ENCODE peak calls at places on chromosome 14, in four cellular contexts. One of them, this sample, is unnamed.
A peak's percentile ranks its signal among the peaks of the same experiment; 100 is the strongest.

GRCh38 chr14:54040851-54041250 is 84.2 kb upstream of the BMP4 start:
- DNase-seq in mesendoderm: no peak
- DNase-seq in H9: no peak
- DNase-seq in H1: no peak
- DNase-seq in this sample: peak; percentile 42

GRCh38 chr14:66440806-66441205 is 45.4 kb upstream of the CCDC196 start:
- DNase-seq in H1: no peak
- DNase-seq in mesendoderm: no peak
- DNase-seq in H9: no peak
- DNase-seq in this sample: no peak

GRCh38 chr14:95183532-95184412 is 26.4 kb upstream of the DICER1 start:
- DNase-seq in H1: no peak
- DNase-seq in mesendoderm: no peak
- DNase-seq in H9: no peak
- DNase-seq in this sample: no peak

GRCh38 chr14:53331247-53331646 is 178.1 kb upstream of the DDHD1 start:
- DNase-seq in H1: no peak
- DNase-seq in H9: no peak
- DNase-seq in mesendoderm: no peak
- DNase-seq in this sample: peak; percentile 93

GRCh38 chr14:32623300-32624093 is 294.4 kb downstream of the AKAP6 start:
- DNase-seq in mesendoderm: no peak
- DNase-seq in H1: no peak
- DNase-seq in H9: no peak
- DNase-seq in this sample: peak; percentile 19

GRCh38 chr14:73759183-73759713 is 45.1 kb upstream of the PNMA1 start:
- DNase-seq in mesendoderm: no peak
- DNase-seq in H9: no peak
- DNase-seq in H1: no peak
- DNase-seq in this sample: peak; percentile 50

GRCh38 chr14:58082491-58083098 is 69.4 kb downstream of the ARMH4 start:
- DNase-seq in H9: no peak
- DNase-seq in mesendoderm: peak; percentile 44
- DNase-seq in H1: no peak
- DNase-seq in this sample: peak; percentile 89

GRCh38 chr14:91947196-91948184 is at the start of gene FBLN5:
- DNase-seq in H9: peak; percentile 66
- DNase-seq in mesendoderm: peak; percentile 73
- DNase-seq in H1: peak; percentile 72
- DNase-seq in this sample: peak; percentile 88

GRCh38 chr14:34436960-34437728 is 24.9 kb downstream of the SPTSSA start:
- DNase-seq in H1: no peak
- DNase-seq in H9: no peak
- DNase-seq in mesendoderm: no peak
- DNase-seq in this sample: no peak

GRCh38 chr14:96754845-96755184 is 42.4 kb upstream of the VRK1 start:
- DNase-seq in mesendoderm: peak; percentile 76
- DNase-seq in H1: no peak
- DNase-seq in H9: peak; percentile 63
- DNase-seq in this sample: no peak

GRCh38 chr14:74014299-74014698 is 4.8 kb downstream of the ENTPD5 start:
- DNase-seq in H9: no peak
- DNase-seq in H1: no peak
- DNase-seq in mesendoderm: no peak
- DNase-seq in this sample: no peak

DNA sequence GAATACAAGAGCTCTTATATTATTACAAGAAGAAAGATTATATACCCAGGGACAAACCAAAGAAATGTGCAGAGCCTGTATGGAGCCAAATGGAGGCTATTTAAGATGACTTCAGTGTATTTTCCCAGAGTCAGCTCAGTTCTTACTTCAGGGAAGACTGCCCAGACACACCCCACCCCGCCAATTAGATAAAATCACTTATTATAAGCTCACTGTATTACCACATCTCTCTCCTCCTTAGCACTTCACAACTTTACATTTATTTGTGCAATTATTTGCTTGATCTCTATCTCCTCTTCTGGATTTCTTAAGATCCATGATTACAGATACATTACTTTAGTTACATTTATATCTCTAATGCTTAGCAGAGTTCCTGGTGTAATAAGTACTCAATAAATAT is 24.7 kb upstream of the WDR89 start:
- DNase-seq in mesendoderm: no peak
- DNase-seq in H9: no peak
- DNase-seq in H1: no peak
- DNase-seq in this sample: no peak
- H4K5ac ChIP-seq in mesendoderm: no peak overlapping the region
- H4K5ac ChIP-seq in H9: no peak overlapping the region
- H4K5ac ChIP-seq in H1: no peak overlapping the region
- H4K5ac ChIP-seq in this sample: no peak overlapping the region

DNA sequence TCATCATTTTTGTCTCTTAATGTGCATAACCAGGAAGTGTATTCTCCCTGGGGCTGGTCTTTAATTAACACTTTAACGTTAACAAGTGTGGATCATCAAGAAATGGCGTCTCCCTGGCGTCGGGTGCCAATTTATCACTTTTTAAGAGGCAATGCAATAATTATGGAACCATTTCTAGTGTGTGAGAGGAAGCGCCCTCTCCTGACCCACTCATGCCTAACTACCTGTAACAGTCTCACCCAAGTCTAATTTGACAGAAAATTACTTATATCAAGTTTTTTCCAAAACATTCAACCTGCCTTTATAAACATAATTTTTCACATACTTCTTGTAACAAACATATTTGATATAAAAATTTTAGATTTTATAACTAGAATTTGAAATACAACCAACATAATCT is 905.3 kb upstream of the MDGA2 start:
- DNase-seq in H9: no peak
- DNase-seq in mesendoderm: no peak
- DNase-seq in H1: no peak
- DNase-seq in this sample: no peak
- H4K5ac ChIP-seq in H9: no peak overlapping the region
- H4K5ac ChIP-seq in mesendoderm: no peak overlapping the region
- H4K5ac ChIP-seq in H1: no peak overlapping the region
- H4K5ac ChIP-seq in this sample: no peak overlapping the region

DNA sequence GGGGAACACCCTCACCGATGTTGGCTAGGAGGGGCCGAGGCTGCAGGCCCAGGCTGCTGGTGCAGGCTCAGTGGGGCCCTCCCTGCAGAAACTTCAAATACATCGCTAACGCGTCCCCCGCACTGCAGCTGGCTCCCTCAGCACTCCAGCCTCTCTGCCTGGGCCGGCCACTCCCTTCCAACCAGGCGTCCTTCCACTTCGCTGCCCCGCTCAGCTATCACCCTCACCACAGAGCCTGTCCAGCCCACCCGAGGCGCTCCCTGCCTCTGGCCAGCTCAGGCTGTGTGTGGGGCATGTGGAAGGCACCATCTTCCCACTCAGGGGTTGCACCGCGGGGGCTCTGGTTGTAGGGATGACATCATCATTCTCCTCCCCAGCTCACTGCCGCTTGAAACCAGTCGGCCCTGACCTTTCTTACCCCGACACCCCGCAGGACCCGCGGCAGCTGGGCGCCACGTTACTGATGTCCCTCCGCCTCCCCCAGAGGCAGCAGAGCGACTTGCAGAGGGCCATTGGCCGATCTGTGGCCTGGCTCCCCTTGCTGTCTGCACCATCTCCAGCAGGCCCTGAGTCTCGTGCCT is 199.9 kb upstream of the RTL1 start:
- DNase-seq in H1: no peak
- DNase-seq in H9: no peak
- DNase-seq in mesendoderm: peak; percentile 52
- DNase-seq in this sample: no peak
- H4K5ac ChIP-seq in H1: no peak overlapping the region
- H4K5ac ChIP-seq in H9: no peak overlapping the region
- H4K5ac ChIP-seq in mesendoderm: no peak overlapping the region
- H4K5ac ChIP-seq in this sample: no peak overlapping the region

DNA sequence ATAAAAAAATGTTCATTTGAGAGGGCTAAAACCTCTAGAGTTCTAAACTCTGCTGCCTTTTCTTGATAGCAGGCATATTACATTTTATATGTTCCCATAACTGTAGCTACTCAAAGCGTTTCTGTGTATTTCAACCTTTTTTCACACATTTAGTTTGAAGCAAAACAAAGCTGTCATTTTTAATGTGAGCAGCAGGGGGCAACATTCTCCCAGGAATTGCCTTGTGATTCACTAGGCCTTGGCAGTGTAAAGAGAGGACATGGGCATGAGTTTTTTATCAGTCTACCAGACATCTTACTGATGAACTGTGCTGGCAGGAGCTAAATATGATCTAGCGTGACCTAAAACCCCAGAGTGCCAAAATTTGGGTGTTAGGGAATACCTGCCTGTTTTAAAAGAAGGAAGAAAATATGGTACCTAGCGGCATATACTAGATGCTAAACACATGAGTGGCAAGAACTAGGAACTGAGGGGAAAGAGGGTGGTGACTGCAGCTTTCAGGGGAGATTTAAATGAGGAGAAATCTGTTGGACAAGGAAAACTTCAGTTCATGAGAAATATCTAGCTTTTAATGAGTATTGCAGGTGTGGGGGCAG is 65.3 kb downstream of the IFT43 start:
- DNase-seq in mesendoderm: peak; percentile 63
- DNase-seq in H1: peak; percentile 79
- DNase-seq in H9: no peak
- DNase-seq in this sample: peak; percentile 65
- H4K5ac ChIP-seq in mesendoderm: no peak overlapping the region
- H4K5ac ChIP-seq in H1: no peak overlapping the region
- H4K5ac ChIP-seq in H9: no peak overlapping the region
- H4K5ac ChIP-seq in this sample: no peak overlapping the region

GRCh38 chr14:81886588-81886987 is 352.9 kb upstream of the SEL1L start:
- DNase-seq in H1: no peak
- DNase-seq in H9: no peak
- DNase-seq in mesendoderm: no peak
- DNase-seq in this sample: no peak

GRCh38 chr14:81889529-81889928 is 355.9 kb upstream of the SEL1L start:
- DNase-seq in H9: no peak
- DNase-seq in H1: no peak
- DNase-seq in mesendoderm: no peak
- DNase-seq in this sample: no peak

GRCh38 chr14:81890020-81890419 is 356.4 kb upstream of the SEL1L start:
- DNase-seq in mesendoderm: no peak
- DNase-seq in H9: no peak
- DNase-seq in H1: no peak
- DNase-seq in this sample: no peak
- H4K5ac ChIP-seq in mesendoderm: no peak overlapping the region
- H4K5ac ChIP-seq in H9: no peak overlapping the region
- H4K5ac ChIP-seq in H1: no peak overlapping the region
- H4K5ac ChIP-seq in this sample: no peak overlapping the region

DNA sequence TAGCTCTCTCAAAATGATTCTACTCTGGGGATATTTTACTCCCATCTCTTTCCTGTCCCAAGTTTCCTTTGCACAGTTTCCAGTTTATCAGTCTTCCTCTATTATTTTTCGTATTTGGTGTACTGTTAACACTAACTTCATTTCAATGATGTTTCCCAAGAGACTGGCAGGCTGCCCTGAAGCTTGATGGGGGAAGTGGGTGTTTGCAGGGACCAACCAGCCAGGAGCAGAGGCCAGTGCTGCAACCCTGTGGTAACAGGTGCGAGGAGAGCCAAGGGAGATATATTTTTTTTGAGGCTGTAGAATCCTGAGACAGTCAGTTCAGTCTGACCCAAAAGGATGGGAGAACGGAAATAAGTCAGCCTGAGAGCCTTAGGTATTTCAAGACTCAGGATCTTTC is 11.8 kb upstream of the CEBPE start:
- DNase-seq in mesendoderm: no peak
- DNase-seq in H9: no peak
- DNase-seq in H1: no peak
- DNase-seq in this sample: no peak
- H4K5ac ChIP-seq in mesendoderm: no peak overlapping the region
- H4K5ac ChIP-seq in H9: no peak overlapping the region
- H4K5ac ChIP-seq in H1: no peak overlapping the region
- H4K5ac ChIP-seq in this sample: no peak overlapping the region

GRCh38 chr14:105525861-105526780 is at the start of gene TMEM121:
- DNase-seq in H9: peak; percentile 47
- DNase-seq in mesendoderm: peak; percentile 32
- DNase-seq in H1: peak; percentile 56
- DNase-seq in this sample: no peak
- H4K5ac ChIP-seq in H9: no peak within 1 kb of the TSS
- H4K5ac ChIP-seq in mesendoderm: no peak within 1 kb of the TSS
- H4K5ac ChIP-seq in H1: no peak within 1 kb of the TSS
- H4K5ac ChIP-seq in this sample: no peak within 1 kb of the TSS

DNA sequence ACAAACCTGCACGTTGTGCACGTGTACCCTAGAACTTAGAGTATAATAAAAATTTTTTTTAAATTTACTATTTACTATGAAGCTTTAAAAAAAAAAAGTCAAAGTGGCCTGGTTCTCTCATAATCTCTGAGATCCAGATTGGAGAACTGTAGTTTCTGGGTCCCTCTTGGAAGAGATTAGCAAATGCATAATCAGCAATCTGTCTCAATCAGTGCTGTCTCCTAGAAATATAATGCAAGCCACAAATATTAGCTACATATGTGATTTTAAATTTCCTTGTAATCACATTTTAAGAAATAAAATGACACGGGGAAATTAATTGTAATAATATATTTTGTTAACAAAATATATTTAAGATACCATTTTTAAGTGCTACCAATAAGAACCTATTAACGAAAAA is 32.3 kb downstream of the RALGAPA1 start:
- DNase-seq in mesendoderm: no peak
- DNase-seq in H9: no peak
- DNase-seq in H1: no peak
- DNase-seq in this sample: no peak
- H4K5ac ChIP-seq in mesendoderm: no peak overlapping the region
- H4K5ac ChIP-seq in H9: no peak overlapping the region
- H4K5ac ChIP-seq in H1: no peak overlapping the region
- H4K5ac ChIP-seq in this sample: no peak overlapping the region

GRCh38 chr14:24388474-24389179 is 10.2 kb upstream of the NYNRIN start:
- DNase-seq in H1: no peak
- DNase-seq in mesendoderm: peak; percentile 77
- DNase-seq in H9: no peak
- DNase-seq in this sample: no peak
- H4K5ac ChIP-seq in H1: no peak overlapping the region
- H4K5ac ChIP-seq in mesendoderm: no peak overlapping the region
- H4K5ac ChIP-seq in H9: no peak overlapping the region
- H4K5ac ChIP-seq in this sample: no peak overlapping the region